ENCODE peak calls at places on chromosomes 11 and 22, in seven cellular contexts. One of them, this sample, is unnamed.

GRCh38 chr11:112878228-112878627 is 83.0 kb upstream of the NCAM1 start:
- DNase-seq in germinal center: no peak
- DNase-seq in SK-N-DZ: no peak
- DNase-seq in AG04450: no peak
- DNase-seq in COR-L47: no peak
- DNase-seq in body of pancreas: no peak
- DNase-seq in HuH-7: no peak
- DNase-seq in this sample: no peak

GRCh38 chr22:29509298-29509697 is 29.3 kb downstream of the NEFH start:
- DNase-seq in germinal center: no peak
- DNase-seq in SK-N-DZ: no peak
- DNase-seq in AG04450: no peak
- DNase-seq in COR-L47: no peak
- DNase-seq in body of pancreas: no peak
- DNase-seq in HuH-7: no peak
- DNase-seq in this sample: no peak

GRCh38 chr11:2860636-2861035 is 24.9 kb downstream of the CDKN1C start:
- DNase-seq in germinal center: no peak
- DNase-seq in SK-N-DZ: no peak
- DNase-seq in AG04450: no peak
- DNase-seq in COR-L47: no peak
- DNase-seq in body of pancreas: no peak
- DNase-seq in HuH-7: peak
- DNase-seq in this sample: no peak

GRCh38 chr11:130601141-130601540 is 152.7 kb downstream of the ADAMTS15 start:
- DNase-seq in germinal center: no peak
- DNase-seq in SK-N-DZ: no peak
- DNase-seq in AG04450: no peak
- DNase-seq in COR-L47: no peak
- DNase-seq in body of pancreas: peak
- DNase-seq in HuH-7: no peak
- DNase-seq in this sample: no peak

GRCh38 chr22:26887456-26887855 is 230.1 kb downstream of the MIAT start:
- DNase-seq in germinal center: no peak
- DNase-seq in SK-N-DZ: no peak
- DNase-seq in AG04450: peak
- DNase-seq in COR-L47: no peak
- DNase-seq in body of pancreas: no peak
- DNase-seq in HuH-7: no peak
- DNase-seq in this sample: peak

GRCh38 chr11:134949121-134949591 is 537.1 kb upstream of the B3GAT1 start:
- DNase-seq in germinal center: no peak
- DNase-seq in SK-N-DZ: no peak
- DNase-seq in AG04450: no peak
- DNase-seq in COR-L47: no peak
- DNase-seq in body of pancreas: no peak
- DNase-seq in HuH-7: no peak
- DNase-seq in this sample: peak

GRCh38 chr11:109789911-109790310 is 303.3 kb upstream of the ZC3H12C start:
- DNase-seq in germinal center: no peak
- DNase-seq in SK-N-DZ: no peak
- DNase-seq in AG04450: no peak
- DNase-seq in COR-L47: no peak
- DNase-seq in body of pancreas: no peak
- DNase-seq in HuH-7: no peak
- DNase-seq in this sample: no peak

GRCh38 chr22:39242809-39243442 is 1.9 kb downstream of the PDGFB start:
- DNase-seq in germinal center: no peak
- DNase-seq in SK-N-DZ: no peak
- DNase-seq in AG04450: no peak
- DNase-seq in COR-L47: peak
- DNase-seq in body of pancreas: peak
- DNase-seq in HuH-7: peak
- DNase-seq in this sample: no peak

GRCh38 chr11:1180947-1181391 is 23.2 kb downstream of the MUC5AC start:
- DNase-seq in germinal center: no peak
- DNase-seq in SK-N-DZ: no peak
- DNase-seq in AG04450: no peak
- DNase-seq in COR-L47: no peak
- DNase-seq in body of pancreas: no peak
- DNase-seq in HuH-7: no peak
- DNase-seq in this sample: no peak

GRCh38 chr11:115345840-115346239 is 158.4 kb downstream of the CADM1 start:
- DNase-seq in germinal center: no peak
- DNase-seq in SK-N-DZ: peak
- DNase-seq in AG04450: no peak
- DNase-seq in COR-L47: no peak
- DNase-seq in body of pancreas: no peak
- DNase-seq in HuH-7: no peak
- DNase-seq in this sample: no peak

GRCh38 chr22:48748860-48749554 is 1078.7 kb downstream of the BRD1 start:
- DNase-seq in germinal center: no peak
- DNase-seq in SK-N-DZ: no peak
- DNase-seq in AG04450: no peak
- DNase-seq in COR-L47: no peak
- DNase-seq in body of pancreas: no peak
- DNase-seq in HuH-7: no peak
- DNase-seq in this sample: no peak

GRCh38 chr11:46914363-46914762 is 4.0 kb downstream of the LRP4 start:
- DNase-seq in germinal center: no peak
- DNase-seq in SK-N-DZ: peak
- DNase-seq in AG04450: no peak
- DNase-seq in COR-L47: no peak
- DNase-seq in body of pancreas: no peak
- DNase-seq in HuH-7: no peak
- DNase-seq in this sample: no peak

GRCh38 chr22:24247011-24247507 is 2.2 kb upstream of the GGT5 start:
- DNase-seq in germinal center: no peak
- DNase-seq in SK-N-DZ: no peak
- DNase-seq in AG04450: no peak
- DNase-seq in COR-L47: no peak
- DNase-seq in body of pancreas: no peak
- DNase-seq in HuH-7: no peak
- DNase-seq in this sample: no peak

GRCh38 chr11:2796508-2797180 is 88.9 kb downstream of the CDKN1C start:
- DNase-seq in germinal center: no peak
- DNase-seq in SK-N-DZ: no peak
- DNase-seq in AG04450: no peak
- DNase-seq in COR-L47: no peak
- DNase-seq in body of pancreas: peak
- DNase-seq in HuH-7: no peak
- DNase-seq in this sample: no peak

GRCh38 chr11:105673089-105673488 is 63.2 kb downstream of the GRIA4 start:
- DNase-seq in germinal center: no peak
- DNase-seq in SK-N-DZ: no peak
- DNase-seq in AG04450: peak
- DNase-seq in COR-L47: no peak
- DNase-seq in body of pancreas: peak
- DNase-seq in HuH-7: peak
- DNase-seq in this sample: peak